ENCODE peak calls at places on chromosomes 11 and 22, in nine cellular contexts. One of them, this sample, is unnamed.

GRCh38 chr11:124865902-124866851 is 945 bp downstream of the ROBO3 start:
- DNase-seq in chondrocyte: no peak
- DNase-seq in adrenal gland: peak; percentile 40
- DNase-seq in mucosa of descending colon: peak; percentile 64
- DNase-seq in fibroblast of the aortic adventitia: peak; percentile 22
- DNase-seq in fibroblast of mammary gland: no peak
- DNase-seq in foreskin fibroblast: no peak
- DNase-seq in IMR-90: peak; percentile 15
- DNase-seq in choroid plexus epithelial cell: peak; percentile 34
- DNase-seq in this sample: peak; percentile 19

GRCh38 chr11:12841946-12842630 is 167.0 kb upstream of the RASSF10 start:
- DNase-seq in chondrocyte: no peak
- DNase-seq in adrenal gland: peak; percentile 60
- DNase-seq in mucosa of descending colon: no peak
- DNase-seq in fibroblast of the aortic adventitia: peak; percentile 71
- DNase-seq in fibroblast of mammary gland: peak; percentile 72
- DNase-seq in foreskin fibroblast: peak; percentile 52
- DNase-seq in IMR-90: peak; percentile 84
- DNase-seq in choroid plexus epithelial cell: peak; percentile 85
- DNase-seq in this sample: peak; percentile 73

GRCh38 chr11:42646959-42647358 is 664.8 kb upstream of the API5 start:
- DNase-seq in chondrocyte: no peak
- DNase-seq in adrenal gland: no peak
- DNase-seq in mucosa of descending colon: no peak
- DNase-seq in fibroblast of the aortic adventitia: no peak
- DNase-seq in fibroblast of mammary gland: no peak
- DNase-seq in foreskin fibroblast: no peak
- DNase-seq in IMR-90: no peak
- DNase-seq in choroid plexus epithelial cell: no peak
- DNase-seq in this sample: no peak

GRCh38 chr11:33211153-33211552 is 46.0 kb upstream of the HIPK3 start:
- DNase-seq in chondrocyte: no peak
- DNase-seq in adrenal gland: peak; percentile 22
- DNase-seq in mucosa of descending colon: no peak
- DNase-seq in fibroblast of the aortic adventitia: no peak
- DNase-seq in fibroblast of mammary gland: no peak
- DNase-seq in foreskin fibroblast: no peak
- DNase-seq in IMR-90: no peak
- DNase-seq in choroid plexus epithelial cell: no peak
- DNase-seq in this sample: no peak

GRCh38 chr11:69337211-69337721 is 43.3 kb downstream of the MYEOV start:
- DNase-seq in chondrocyte: peak; percentile 34
- DNase-seq in adrenal gland: no peak
- DNase-seq in mucosa of descending colon: peak; percentile 75
- DNase-seq in fibroblast of the aortic adventitia: peak; percentile 34
- DNase-seq in fibroblast of mammary gland: peak; percentile 33
- DNase-seq in foreskin fibroblast: peak; percentile 30
- DNase-seq in IMR-90: peak; percentile 93
- DNase-seq in choroid plexus epithelial cell: peak; percentile 48
- DNase-seq in this sample: peak; percentile 67

GRCh38 chr22:22019659-22020424 is 37.3 kb upstream of the TOP3B start:
- DNase-seq in chondrocyte: no peak
- DNase-seq in adrenal gland: no peak
- DNase-seq in mucosa of descending colon: no peak
- DNase-seq in fibroblast of the aortic adventitia: no peak
- DNase-seq in fibroblast of mammary gland: no peak
- DNase-seq in foreskin fibroblast: no peak
- DNase-seq in IMR-90: no peak
- DNase-seq in choroid plexus epithelial cell: no peak
- DNase-seq in this sample: no peak

GRCh38 chr22:27386186-27386585 is 415.4 kb downstream of the MN1 start:
- DNase-seq in chondrocyte: no peak
- DNase-seq in adrenal gland: no peak
- DNase-seq in mucosa of descending colon: no peak
- DNase-seq in fibroblast of the aortic adventitia: no peak
- DNase-seq in fibroblast of mammary gland: no peak
- DNase-seq in foreskin fibroblast: no peak
- DNase-seq in IMR-90: no peak
- DNase-seq in choroid plexus epithelial cell: peak; percentile 27
- DNase-seq in this sample: no peak

GRCh38 chr11:126061707-126062678 is 673 bp downstream of the CDON start:
- DNase-seq in chondrocyte: no peak
- DNase-seq in adrenal gland: peak; percentile 31
- DNase-seq in mucosa of descending colon: peak; percentile 40
- DNase-seq in fibroblast of the aortic adventitia: peak; percentile 53
- DNase-seq in fibroblast of mammary gland: peak; percentile 52
- DNase-seq in foreskin fibroblast: peak; percentile 8
- DNase-seq in IMR-90: peak; percentile 5
- DNase-seq in choroid plexus epithelial cell: peak; percentile 28
- DNase-seq in this sample: peak; percentile 11

GRCh38 chr11:34987617-34988016 is 71.2 kb downstream of the PDHX start:
- DNase-seq in chondrocyte: no peak
- DNase-seq in adrenal gland: no peak
- DNase-seq in mucosa of descending colon: no peak
- DNase-seq in fibroblast of the aortic adventitia: peak; percentile 16
- DNase-seq in fibroblast of mammary gland: peak; percentile 69
- DNase-seq in foreskin fibroblast: no peak
- DNase-seq in IMR-90: peak; percentile 62
- DNase-seq in choroid plexus epithelial cell: peak; percentile 58
- DNase-seq in this sample: no peak

GRCh38 chr22:42721045-42721434 is 370 bp upstream of the A4GALT start:
- DNase-seq in chondrocyte: no peak
- DNase-seq in adrenal gland: no peak
- DNase-seq in mucosa of descending colon: no peak
- DNase-seq in fibroblast of the aortic adventitia: peak; percentile 27
- DNase-seq in fibroblast of mammary gland: no peak
- DNase-seq in foreskin fibroblast: no peak
- DNase-seq in IMR-90: no peak
- DNase-seq in choroid plexus epithelial cell: no peak
- DNase-seq in this sample: no peak

GRCh38 chr11:61773356-61773755 is 19.0 kb downstream of the TMEM258 start:
- DNase-seq in chondrocyte: no peak
- DNase-seq in adrenal gland: no peak
- DNase-seq in mucosa of descending colon: no peak
- DNase-seq in fibroblast of the aortic adventitia: no peak
- DNase-seq in fibroblast of mammary gland: no peak
- DNase-seq in foreskin fibroblast: no peak
- DNase-seq in IMR-90: no peak
- DNase-seq in choroid plexus epithelial cell: no peak
- DNase-seq in this sample: no peak

GRCh38 chr11:75593337-75593915 is 31.4 kb downstream of the SERPINH1 start:
- DNase-seq in chondrocyte: no peak
- DNase-seq in adrenal gland: peak; percentile 56
- DNase-seq in mucosa of descending colon: no peak
- DNase-seq in fibroblast of the aortic adventitia: no peak
- DNase-seq in fibroblast of mammary gland: no peak
- DNase-seq in foreskin fibroblast: no peak
- DNase-seq in IMR-90: no peak
- DNase-seq in choroid plexus epithelial cell: no peak
- DNase-seq in this sample: no peak

GRCh38 chr22:32378703-32379272 is 21.1 kb downstream of the RFPL3 start:
- DNase-seq in chondrocyte: no peak
- DNase-seq in adrenal gland: peak; percentile 17
- DNase-seq in mucosa of descending colon: peak; percentile 39
- DNase-seq in fibroblast of the aortic adventitia: no peak
- DNase-seq in fibroblast of mammary gland: peak; percentile 40
- DNase-seq in foreskin fibroblast: peak; percentile 3
- DNase-seq in IMR-90: peak; percentile 18
- DNase-seq in choroid plexus epithelial cell: peak; percentile 61
- DNase-seq in this sample: peak; percentile 34

GRCh38 chr11:30196400-30197206 is 34.2 kb upstream of the FSHB start:
- DNase-seq in chondrocyte: no peak
- DNase-seq in adrenal gland: peak; percentile 78
- DNase-seq in mucosa of descending colon: peak; percentile 75
- DNase-seq in fibroblast of the aortic adventitia: peak; percentile 44
- DNase-seq in fibroblast of mammary gland: peak; percentile 42
- DNase-seq in foreskin fibroblast: peak; percentile 0
- DNase-seq in IMR-90: peak; percentile 37
- DNase-seq in choroid plexus epithelial cell: peak; percentile 66
- DNase-seq in this sample: peak; percentile 70

GRCh38 chr11:74269161-74269809 is 42.2 kb downstream of the P4HA3 start:
- DNase-seq in chondrocyte: no peak
- DNase-seq in adrenal gland: no peak
- DNase-seq in mucosa of descending colon: no peak
- DNase-seq in fibroblast of the aortic adventitia: peak; percentile 55
- DNase-seq in fibroblast of mammary gland: peak; percentile 50
- DNase-seq in foreskin fibroblast: no peak
- DNase-seq in IMR-90: peak; percentile 90
- DNase-seq in choroid plexus epithelial cell: peak; percentile 84
- DNase-seq in this sample: no peak

GRCh38 chr11:44728085-44728410 is 1.3 kb downstream of the TSPAN18 start:
- DNase-seq in chondrocyte: no peak
- DNase-seq in adrenal gland: no peak
- DNase-seq in mucosa of descending colon: no peak
- DNase-seq in fibroblast of the aortic adventitia: no peak
- DNase-seq in fibroblast of mammary gland: no peak
- DNase-seq in foreskin fibroblast: no peak
- DNase-seq in IMR-90: no peak
- DNase-seq in choroid plexus epithelial cell: no peak
- DNase-seq in this sample: no peak
- TF ChIP-seq CTCF in chondrocyte: no peak
- TF ChIP-seq CTCF in adrenal gland: no peak
- TF ChIP-seq CTCF in mucosa of descending colon: no peak
- TF ChIP-seq CTCF in fibroblast of the aortic adventitia: no peak
- TF ChIP-seq CTCF in fibroblast of mammary gland: no peak
- TF ChIP-seq CTCF in foreskin fibroblast: no peak
- TF ChIP-seq CTCF in IMR-90: no peak
- TF ChIP-seq CTCF in choroid plexus epithelial cell: no peak
- TF ChIP-seq CTCF in this sample: no peak

DNA sequence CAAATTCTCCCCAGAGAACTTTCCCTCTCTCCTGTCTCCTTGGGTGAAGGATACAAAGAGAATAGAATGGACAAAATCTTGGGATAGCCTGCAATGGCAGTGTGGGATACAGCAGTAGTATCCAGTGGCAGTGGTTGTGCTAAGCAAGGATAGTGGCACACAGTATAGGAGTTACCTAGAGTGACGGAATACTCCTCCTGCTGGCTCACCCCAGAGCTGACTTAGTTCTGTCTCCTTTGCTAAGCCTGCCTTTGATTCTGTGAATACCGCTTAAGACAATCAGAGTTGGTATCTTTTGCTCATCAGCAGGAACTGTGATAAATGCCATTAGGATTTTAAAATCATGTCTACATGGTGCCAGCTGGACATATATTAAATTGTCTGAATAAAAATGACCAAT is 404.3 kb downstream of the JRKL start:
- DNase-seq in chondrocyte: no peak
- DNase-seq in adrenal gland: no peak
- DNase-seq in mucosa of descending colon: no peak
- DNase-seq in fibroblast of the aortic adventitia: no peak
- DNase-seq in fibroblast of mammary gland: no peak
- DNase-seq in foreskin fibroblast: no peak
- DNase-seq in IMR-90: no peak
- DNase-seq in choroid plexus epithelial cell: no peak
- DNase-seq in this sample: peak; percentile 2
- TF ChIP-seq CTCF in chondrocyte: no peak
- TF ChIP-seq CTCF in adrenal gland: no peak
- TF ChIP-seq CTCF in mucosa of descending colon: no peak
- TF ChIP-seq CTCF in fibroblast of the aortic adventitia: no peak
- TF ChIP-seq CTCF in fibroblast of mammary gland: peak; percentile 3
- TF ChIP-seq CTCF in foreskin fibroblast: no peak
- TF ChIP-seq CTCF in IMR-90: peak; percentile 3
- TF ChIP-seq CTCF in choroid plexus epithelial cell: no peak
- TF ChIP-seq CTCF in this sample: no peak

DNA sequence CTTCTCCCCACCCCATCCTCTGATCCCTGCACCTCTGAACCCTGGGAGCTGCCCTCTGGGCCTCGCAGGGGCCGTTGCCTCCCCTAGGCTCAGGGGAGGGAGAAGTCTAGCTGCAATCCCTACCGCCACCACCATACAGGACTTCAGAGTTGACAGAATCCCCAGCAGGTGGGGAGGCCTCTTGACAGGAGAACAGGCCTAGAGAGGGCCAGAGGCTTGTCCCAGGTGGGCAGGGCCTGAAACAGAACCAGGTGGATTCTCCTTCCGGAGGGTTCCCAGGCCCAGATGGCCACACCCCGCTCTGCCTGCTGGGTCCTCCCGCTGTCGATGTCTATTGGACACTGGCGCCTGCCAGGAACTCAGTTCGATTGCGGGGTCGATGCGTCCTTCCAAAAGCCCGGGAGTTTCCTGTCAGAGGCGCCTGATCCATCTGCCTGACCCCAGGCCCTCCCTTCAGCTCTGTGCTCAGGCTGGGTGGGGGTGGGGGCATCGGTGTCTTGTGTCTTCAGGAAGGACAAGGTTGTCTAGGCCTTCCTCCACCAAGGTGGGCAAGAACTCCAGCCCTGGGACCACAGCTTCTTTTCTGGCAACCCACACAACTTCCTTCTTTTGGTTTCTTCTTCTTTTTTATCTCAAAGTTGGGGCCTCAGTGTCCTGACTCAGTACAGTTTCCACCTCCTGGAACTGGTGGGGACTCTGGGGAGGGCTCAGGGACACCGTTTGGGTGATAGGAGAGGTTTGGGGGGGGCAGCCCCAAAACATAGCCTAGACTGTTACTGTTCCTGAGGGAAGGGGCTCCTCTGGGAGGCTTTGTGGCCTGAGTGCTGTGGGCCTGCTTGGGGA is 6.4 kb downstream of the STARD10 start:
- DNase-seq in chondrocyte: no peak
- DNase-seq in adrenal gland: no peak
- DNase-seq in mucosa of descending colon: peak; percentile 83
- DNase-seq in fibroblast of the aortic adventitia: no peak
- DNase-seq in fibroblast of mammary gland: no peak
- DNase-seq in foreskin fibroblast: no peak
- DNase-seq in IMR-90: no peak
- DNase-seq in choroid plexus epithelial cell: no peak
- DNase-seq in this sample: peak; percentile 61
- TF ChIP-seq CTCF in chondrocyte: no peak
- TF ChIP-seq CTCF in adrenal gland: no peak
- TF ChIP-seq CTCF in mucosa of descending colon: no peak
- TF ChIP-seq CTCF in fibroblast of the aortic adventitia: peak; percentile 9
- TF ChIP-seq CTCF in fibroblast of mammary gland: no peak
- TF ChIP-seq CTCF in foreskin fibroblast: no peak
- TF ChIP-seq CTCF in IMR-90: no peak
- TF ChIP-seq CTCF in choroid plexus epithelial cell: peak; percentile 21
- TF ChIP-seq CTCF in this sample: no peak

DNA sequence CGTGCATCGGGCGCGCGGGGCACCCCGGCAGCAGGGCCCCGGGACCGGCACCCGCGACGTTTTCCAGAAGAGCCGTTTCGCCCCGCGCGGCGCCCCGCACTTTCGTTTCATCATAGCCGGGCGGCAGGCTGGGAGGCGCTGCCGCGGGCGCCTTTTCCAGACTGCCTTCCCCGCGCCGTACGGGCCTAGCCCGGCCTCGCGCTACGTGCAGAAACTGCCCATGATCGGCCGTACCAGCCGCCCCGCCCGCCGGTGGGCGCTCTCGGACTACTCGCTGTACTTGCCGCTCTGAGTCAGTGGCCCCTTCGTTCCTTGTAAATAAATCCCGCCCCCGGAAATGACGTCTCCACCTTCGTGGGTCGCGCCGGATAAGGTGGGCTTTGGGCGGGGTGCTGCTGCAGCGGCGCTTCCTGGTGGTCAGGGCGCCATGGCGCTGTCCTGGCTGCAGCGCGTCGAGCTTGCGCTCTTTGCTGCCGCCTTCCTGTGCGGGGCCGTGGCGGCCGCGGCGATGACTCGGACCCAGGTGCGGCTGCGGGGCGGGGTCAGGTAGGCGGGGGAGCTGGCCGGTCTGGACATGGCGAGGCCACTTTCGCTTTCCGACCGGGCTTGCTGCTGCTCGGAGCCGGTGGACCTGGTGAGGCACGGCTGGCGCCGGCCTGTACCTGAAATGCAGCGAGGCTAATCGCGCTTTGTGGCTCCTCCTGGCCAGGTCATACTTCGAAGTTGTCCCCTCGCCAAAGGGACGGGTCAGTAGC is at the start of gene TMEM179B:
- DNase-seq in chondrocyte: peak; percentile 98
- DNase-seq in adrenal gland: peak; percentile 99
- DNase-seq in mucosa of descending colon: peak; percentile 100
- DNase-seq in fibroblast of the aortic adventitia: peak; percentile 97
- DNase-seq in fibroblast of mammary gland: peak; percentile 97
- DNase-seq in foreskin fibroblast: peak; percentile 96
- DNase-seq in IMR-90: peak; percentile 98
- DNase-seq in choroid plexus epithelial cell: peak; percentile 98
- DNase-seq in this sample: peak; percentile 98
- TF ChIP-seq CTCF in chondrocyte: peak; percentile 66
- TF ChIP-seq CTCF in adrenal gland: peak; percentile 62
- TF ChIP-seq CTCF in mucosa of descending colon: peak; percentile 44
- TF ChIP-seq CTCF in fibroblast of the aortic adventitia: peak; percentile 61
- TF ChIP-seq CTCF in fibroblast of mammary gland: peak; percentile 40
- TF ChIP-seq CTCF in foreskin fibroblast: peak; percentile 67
- TF ChIP-seq CTCF in IMR-90: peak; percentile 74
- TF ChIP-seq CTCF in choroid plexus epithelial cell: peak; percentile 72
- TF ChIP-seq CTCF in this sample: peak; percentile 78

This sample was measured in GM12865.